ENCODE peak calls at places on chromosome 9, in ten cellular contexts. B is germinal center, S is activated T-cell treated with anti-CD3 and anti-CD28 coated beads for 1 hour, O is kidney tubule cell, G is esophagus squamous epithelium, M is T-helper 9 cell, U is GM12892, T is IMR-90, P is HFFc6, W is right atrium auricular region. D is an unnamed sample.
A peak's percentile ranks its signal among the peaks of the same experiment; 100 is the strongest.

GRCh38 chr9:133643978-133644760 is 8.0 kb downstream of the DBH start:
- DNase-seq in W (no peak), M (no peak), U (no peak), B (no peak), O (no peak), T (no peak), S (no peak), G (no peak), P (no peak), D (no peak)

GRCh38 chr9:96450613-96451544 is 910 bp downstream of the HABP4 start:
- DNase-seq in P (no peak), U (peak; percentile 24), T (peak; percentile 30), G (no peak), W (no peak), B (peak; percentile 30), S (peak; percentile 19), M (peak; percentile 34), O (peak; percentile 56), D (no peak)

GRCh38 chr9:14441976-14442651 is 128.2 kb upstream of the NFIB start:
- DNase-seq in O (no peak), W (no peak), M (no peak), P (no peak), U (no peak), T (peak; percentile 5), S (no peak), B (no peak), G (no peak), D (no peak)

GRCh38 chr9:77449177-77450092 is 198.7 kb downstream of the GNA14 start:
- DNase-seq in M (no peak), P (peak; percentile 41), B (no peak), W (peak; percentile 62), T (peak; percentile 84), S (no peak), O (peak; percentile 64), U (no peak), G (no peak), D (no peak)

GRCh38 chr9:18362901-18363685 is 110.9 kb upstream of the ADAMTSL1 start:
- DNase-seq in G (no peak), P (peak; percentile 35), T (peak; percentile 74), M (no peak), S (no peak), B (no peak), O (no peak), U (no peak), W (no peak), D (peak; percentile 7)

GRCh38 chr9:134130503-134131375 is 5.1 kb upstream of the WDR5 start:
- DNase-seq in P (no peak), B (no peak), M (no peak), G (no peak), W (no peak), U (no peak), T (peak; percentile 11), O (peak; percentile 53), S (no peak), D (no peak)

GRCh38 chr9:130731355-130731754 is 37.8 kb downstream of the EXOSC2 start:
- DNase-seq in B (no peak), G (no peak), T (no peak), S (no peak), P (no peak), O (no peak), W (no peak), U (no peak), M (no peak), D (no peak)

GRCh38 chr9:98536542-98537173 is 172.1 kb downstream of the GABBR2 start:
- DNase-seq in W (no peak), U (peak; percentile 39), S (no peak), M (no peak), P (no peak), O (no peak), T (no peak), G (no peak), B (peak; percentile 39), D (no peak)

GRCh38 chr9:96331236-96331947 is 29.4 kb upstream of the HSD17B3 start:
- DNase-seq in W (no peak), M (no peak), G (no peak), O (peak; percentile 83), B (no peak), T (peak; percentile 39), S (no peak), P (no peak), U (no peak), D (no peak)

GRCh38 chr9:136157477-136158265 is 39.0 kb upstream of the TMEM250 start:
- DNase-seq in S (no peak), T (no peak), P (no peak), M (no peak), B (no peak), W (no peak), O (no peak), G (no peak), U (no peak), D (no peak)

GRCh38 chr9:114158482-114159130 is 3.3 kb downstream of the COL27A1 start:
- DNase-seq in S (no peak), G (no peak), T (no peak), M (no peak), W (no peak), B (no peak), U (no peak), P (no peak), O (no peak), D (no peak)

GRCh38 chr9:2227468-2227867 is 212.3 kb downstream of the SMARCA2 start:
- DNase-seq in O (no peak), B (no peak), W (no peak), U (no peak), S (no peak), M (no peak), G (no peak), P (no peak), T (peak; percentile 67), D (no peak)

GRCh38 chr9:97445119-97445701 is 33.3 kb downstream of the TDRD7 start:
- DNase-seq in G (no peak), S (no peak), M (no peak), P (no peak), O (peak; percentile 16), B (no peak), T (no peak), W (no peak), U (no peak), D (no peak)

GRCh38 chr9:10251490-10251889 is 361.3 kb downstream of the PTPRD start:
- DNase-seq in B (no peak), P (peak; percentile 13), S (no peak), T (peak; percentile 52), U (no peak), M (no peak), W (no peak), O (peak; percentile 61), G (no peak), D (no peak)

GRCh38 chr9:110192531-110193326 is 15.2 kb downstream of the C9orf152 start:
- DNase-seq in G (no peak), S (no peak), M (no peak), T (peak; percentile 78), O (peak; percentile 72), P (peak; percentile 44), U (no peak), B (no peak), W (no peak), D (no peak)

GRCh38 chr9:114606597-114607207 is 4.4 kb upstream of the TMEM268 start:
- DNase-seq in O (peak; percentile 58), B (no peak), S (no peak), G (no peak), U (no peak), P (peak; percentile 33), T (peak; percentile 78), M (no peak), W (peak; percentile 72), D (no peak)

GRCh38 chr9:69936427-69936826 is 107.2 kb upstream of the MAMDC2 start:
- DNase-seq in U (no peak), M (no peak), W (no peak), O (peak; percentile 50), B (no peak), T (peak; percentile 93), G (no peak), S (no peak), P (peak; percentile 72), D (no peak)

GRCh38 chr9:33170464-33171156 is 3.5 kb upstream of the B4GALT1 start:
- DNase-seq in P (no peak), W (peak; percentile 61), T (no peak), O (peak; percentile 83), M (peak; percentile 12), B (no peak), S (no peak), U (no peak), G (no peak), D (no peak)

GRCh38 chr9:122213589-122214413 is 15.0 kb downstream of the LHX6 start:
- DNase-seq in W (no peak), M (no peak), P (no peak), G (no peak), S (peak; percentile 23), O (peak; percentile 61), B (peak; percentile 92), U (peak; percentile 71), T (no peak), D (no peak)

GRCh38 chr9:18447131-18447530 is 26.8 kb upstream of the ADAMTSL1 start:
- DNase-seq in O (no peak), B (no peak), P (no peak), M (no peak), S (no peak), W (no peak), U (no peak), T (no peak), G (no peak), D (no peak)

GRCh38 chr9:137430723-137431415 is 7.7 kb downstream of the NOXA1 start:
- DNase-seq in T (no peak), W (no peak), O (no peak), U (peak; percentile 14), M (no peak), P (no peak), G (no peak), B (no peak), S (no peak), D (no peak)

D was measured in putamen.